ENCODE peak calls at places on chromosomes 2 and 18, in four cellular contexts. Y, E, J and W are unnamed samples.

GRCh38 chr18:63067939-63068338 is 251.6 kb downstream of the BCL2 start:
- DNase-seq in Y (peak), E (no peak), J (no peak), W (no peak)

GRCh38 chr2:166516712-166517303 is 22.8 kb upstream of the SCN7A start:
- DNase-seq in Y (peak), E (no peak), J (no peak), W (peak)

GRCh38 chr18:67854340-67854739 is 337.8 kb upstream of the DSEL start:
- DNase-seq in Y (no peak), E (no peak), J (no peak), W (peak)

GRCh38 chr2:46574457-46575354 is 95.3 kb downstream of the TMEM247 start:
- DNase-seq in Y (no peak), E (no peak), J (no peak), W (peak)

GRCh38 chr2:39715822-39716221 is 50.1 kb downstream of the TMEM178A start:
- DNase-seq in Y (no peak), E (no peak), J (no peak), W (no peak)

GRCh38 chr2:233538741-233539140 is 27.8 kb downstream of the USP40 start:
- DNase-seq in Y (no peak), E (no peak), J (no peak), W (no peak)

GRCh38 chr18:3441290-3441689 is 8.7 kb upstream of the TGIF1 start:
- DNase-seq in Y (peak), E (no peak), J (peak), W (peak)

GRCh38 chr2:207725815-207726578 is 14.6 kb downstream of the CCNYL1 start:
- DNase-seq in Y (peak), E (no peak), J (no peak), W (peak)

GRCh38 chr2:168277276-168277675 is 29.9 kb upstream of the STK39 start:
- DNase-seq in Y (peak), E (no peak), J (no peak), W (no peak)